ENCODE peak calls at places on chromosomes 16 and 17, in eight cellular contexts. N, X, Z, Y, B, W, J and A are unnamed samples.

GRCh38 chr16:1929578-1930337 is 11.5 kb upstream of the HS3ST6 start:
- DNase-seq in N (peak), X (peak), Z (peak), Y (peak), B (peak), W (peak), J (peak), A (peak)

GRCh38 chr16:50802000-50802399 is 60.1 kb downstream of the CYLD start:
- DNase-seq in N (no peak), X (no peak), Z (no peak), Y (no peak), B (no peak), W (peak), J (no peak), A (no peak)

GRCh38 chr17:3514873-3515272 is 39.1 kb downstream of the ASPA start:
- DNase-seq in N (no peak), X (no peak), Z (no peak), Y (no peak), B (no peak), W (no peak), J (no peak), A (no peak)

GRCh38 chr17:63760771-63761539 is 12.4 kb downstream of the CCDC47 start:
- DNase-seq in N (peak), X (no peak), Z (no peak), Y (no peak), B (no peak), W (no peak), J (no peak), A (no peak)

GRCh38 chr17:81917565-81918332 is at the start of gene SIRT7:
- DNase-seq in N (peak), X (peak), Z (peak), Y (peak), B (peak), W (peak), J (peak), A (peak)

GRCh38 chr17:60039509-60040442 is 38.9 kb downstream of the HEATR6 start:
- DNase-seq in N (no peak), X (no peak), Z (no peak), Y (no peak), B (no peak), W (no peak), J (no peak), A (no peak)

GRCh38 chr16:50265260-50265659 is 1.1 kb upstream of the ADCY7 start:
- DNase-seq in N (peak), X (no peak), Z (peak), Y (no peak), B (no peak), W (no peak), J (no peak), A (no peak)

GRCh38 chr17:27550291-27550930 is 80.6 kb upstream of the LGALS9 start:
- DNase-seq in N (no peak), X (no peak), Z (no peak), Y (no peak), B (no peak), W (no peak), J (no peak), A (no peak)

GRCh38 chr16:50103764-50104163 is 38.0 kb downstream of the HEATR3 start:
- DNase-seq in N (no peak), X (no peak), Z (no peak), Y (no peak), B (no peak), W (peak), J (no peak), A (no peak)

GRCh38 chr16:70253291-70254094 is 1.8 kb upstream of the EXOSC6 start:
- DNase-seq in N (peak), X (no peak), Z (peak), Y (peak), B (no peak), W (peak), J (peak), A (no peak)

GRCh38 chr16:15808071-15808470 is 48.8 kb downstream of the MYH11 start:
- DNase-seq in N (no peak), X (no peak), Z (no peak), Y (no peak), B (no peak), W (no peak), J (no peak), A (no peak)